ENCODE peak calls at places on chromosomes 12 and 14, in six cellular contexts. I, F, U, X, T and Q are unnamed samples.

GRCh38 chr12:104668274-104668718 is 211.5 kb downstream of the CHST11 start:
- DNase-seq in X (no peak), I (no peak), T (peak; percentile 47), F (peak; percentile 62), U (no peak), Q (no peak)

GRCh38 chr12:46459881-46460545 is 87.4 kb upstream of the SLC38A2 start:
- DNase-seq in X (peak; percentile 23), U (no peak), I (no peak), F (no peak), T (no peak), Q (no peak)

GRCh38 chr14:27881646-27882045 is 884.9 kb upstream of the FOXG1 start:
- DNase-seq in I (no peak), U (no peak), T (no peak), X (no peak), F (no peak), Q (peak; percentile 1)

GRCh38 chr14:100644784-100645183 is 57.6 kb upstream of the BEGAIN start:
- DNase-seq in I (no peak), F (no peak), U (no peak), T (no peak), X (no peak), Q (no peak)

GRCh38 chr14:101495827-101496778 is 65.2 kb upstream of the DIO3 start:
- DNase-seq in U (no peak), F (no peak), X (peak; percentile 23), T (no peak), I (peak; percentile 43), Q (no peak)

GRCh38 chr14:21476925-21477681 is at the start of the genes RAB2B and TOX4:
- DNase-seq in I (peak; percentile 98), F (peak; percentile 99), U (peak; percentile 97), T (peak; percentile 98), X (peak; percentile 94), Q (peak; percentile 98)

GRCh38 chr14:49893309-49894213 is 679 bp downstream of the ARF6 start:
- DNase-seq in X (peak; percentile 53), T (peak; percentile 71), F (no peak), U (no peak), I (peak; percentile 29), Q (peak; percentile 45)

GRCh38 chr12:93061414-93062099 is 132.5 kb upstream of the EEA1 start:
- DNase-seq in F (no peak), T (no peak), X (peak; percentile 18), U (no peak), I (no peak), Q (peak; percentile 11)

GRCh38 chr12:10170199-10170598 is 1.7 kb downstream of the OLR1 start:
- DNase-seq in X (no peak), I (no peak), F (no peak), T (no peak), U (no peak), Q (no peak)

GRCh38 chr12:91105807-91106206 is 5.5 kb downstream of the LUM start:
- DNase-seq in X (no peak), U (no peak), I (no peak), F (no peak), T (no peak), Q (no peak)

GRCh38 chr12:1928439-1929121 is 10.1 kb upstream of the CACNA2D4 start:
- DNase-seq in F (no peak), X (no peak), I (no peak), T (peak; percentile 8), U (no peak), Q (no peak)

GRCh38 chr12:1926274-1926673 is 7.8 kb upstream of the CACNA2D4 start:
- DNase-seq in T (no peak), F (no peak), X (no peak), I (no peak), U (no peak), Q (no peak)

GRCh38 chr12:1929241-1929984 is 11.0 kb upstream of the CACNA2D4 start:
- DNase-seq in I (no peak), X (no peak), U (no peak), F (no peak), T (no peak), Q (no peak)

GRCh38 chr12:1927051-1927680 is 8.7 kb upstream of the CACNA2D4 start:
- DNase-seq in U (no peak), T (peak; percentile 7), X (no peak), I (no peak), F (no peak), Q (no peak)

DNA sequence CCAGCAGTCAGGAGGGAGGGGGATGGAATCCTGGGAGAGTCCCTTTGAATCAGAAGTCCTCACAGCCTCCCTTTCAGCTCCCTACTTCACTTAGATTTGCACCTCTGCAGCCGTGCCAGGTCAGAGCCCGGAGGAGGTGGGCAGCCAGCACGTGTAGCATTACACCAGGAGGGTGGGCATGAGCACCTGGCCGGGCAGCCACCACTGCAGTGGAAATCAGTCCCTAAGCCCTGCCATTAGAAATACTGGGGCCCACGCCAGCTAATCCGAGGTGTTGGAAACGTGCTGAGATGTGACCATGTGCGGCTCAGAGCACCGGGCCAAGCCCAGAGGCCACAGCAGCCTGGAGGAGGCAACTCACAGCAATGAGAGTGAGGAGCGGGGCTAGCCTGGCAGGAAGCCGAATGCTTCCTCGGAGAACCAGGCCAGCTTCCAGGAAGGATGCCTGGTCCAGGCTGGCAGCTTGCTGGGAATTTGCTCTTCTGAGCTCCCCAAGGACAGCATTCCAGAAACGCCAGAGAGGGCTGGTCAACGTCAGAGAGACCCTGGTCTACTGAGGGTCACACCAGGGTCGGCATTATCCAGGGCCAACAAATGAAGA is 9.4 kb upstream of the CACNA2D4 start:
- DNase-seq in F (no peak), X (peak; percentile 3), U (no peak), I (no peak), T (peak; percentile 9), Q (no peak)
- H3K27ac ChIP-seq in F (no peak overlapping the region), X (no peak overlapping the region), U (no peak overlapping the region), I (no peak overlapping the region), T (no peak overlapping the region), Q (no peak overlapping the region)

DNA sequence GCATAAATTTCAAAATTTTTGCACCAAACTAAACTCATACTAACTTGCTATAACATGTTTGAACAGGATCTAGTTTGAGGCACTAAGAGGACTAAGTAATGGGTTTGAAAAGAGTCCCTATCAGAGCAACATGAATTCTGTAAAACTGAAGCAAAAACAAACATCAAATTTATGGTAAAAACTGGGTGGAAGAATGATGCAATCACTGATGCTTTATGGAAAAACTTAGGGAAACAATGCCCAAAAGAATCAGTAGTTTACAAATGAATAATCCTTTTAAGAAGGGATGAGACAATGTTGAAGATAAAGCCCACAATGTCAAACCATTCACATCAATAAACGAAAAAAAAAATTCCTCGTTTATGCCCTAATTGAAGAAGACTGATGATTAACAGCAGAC is 88.9 kb downstream of the PRKD1 start:
- DNase-seq in T (no peak), I (no peak), X (no peak), U (no peak), F (no peak), Q (no peak)
- H3K9me3 ChIP-seq in T (peaks cover 4% of the 10 kb centered on the region), I (peaks cover 5% of the 10 kb centered on the region), X (peaks cover 5% of the 10 kb centered on the region), U (peaks cover 21% of the 10 kb centered on the region), F (peaks cover 23% of the 10 kb centered on the region), Q (peaks cover 13% of the 10 kb centered on the region)

DNA sequence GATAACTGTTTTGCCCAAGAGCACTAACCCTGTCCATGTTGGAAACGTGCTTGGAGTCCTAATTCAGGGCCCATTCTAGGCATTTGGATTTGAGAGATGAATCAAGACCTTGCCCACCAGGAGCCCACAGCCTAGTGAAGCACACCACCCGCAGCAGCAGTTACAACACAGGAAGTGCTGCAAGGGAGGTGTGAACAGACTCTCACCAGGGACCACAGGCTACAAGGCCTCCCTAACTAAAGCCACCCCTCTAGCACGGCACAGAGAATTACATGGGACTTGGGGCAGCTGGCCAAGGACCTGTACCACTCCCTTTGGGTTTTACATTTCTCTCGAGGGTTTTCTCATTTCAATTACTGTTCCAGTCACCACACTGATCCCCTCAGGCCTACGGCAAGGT is 49.4 kb upstream of the FOXN3 start:
- DNase-seq in X (no peak), F (no peak), U (no peak), T (no peak), I (no peak), Q (no peak)
- H3K4me3 ChIP-seq in X (no peak overlapping the region), F (no peak overlapping the region), U (no peak overlapping the region), T (no peak overlapping the region), I (no peak overlapping the region), Q (no peak overlapping the region)

GRCh38 chr12:65584041-65584440 is 240.2 kb upstream of the HMGA2 start:
- DNase-seq in T (no peak), U (no peak), F (no peak), X (no peak), I (no peak), Q (no peak)
- H3K27ac ChIP-seq in T (no peak overlapping the region), U (no peak overlapping the region), F (no peak overlapping the region), X (no peak overlapping the region), I (no peak overlapping the region), Q (no peak overlapping the region)

GRCh38 chr12:7169951-7170350 is 19.5 kb upstream of the PEX5 start:
- DNase-seq in I (no peak), X (no peak), T (no peak), F (no peak), U (no peak), Q (no peak)
- H3K9me3 ChIP-seq in I (peaks cover 26% of the 10 kb centered on the region), X (no peaks in the 10 kb centered on the region), T (no peaks in the 10 kb centered on the region), F (peaks cover 25% of the 10 kb centered on the region), U (peaks cover 23% of the 10 kb centered on the region), Q (peaks cover 38% of the 10 kb centered on the region)

DNA sequence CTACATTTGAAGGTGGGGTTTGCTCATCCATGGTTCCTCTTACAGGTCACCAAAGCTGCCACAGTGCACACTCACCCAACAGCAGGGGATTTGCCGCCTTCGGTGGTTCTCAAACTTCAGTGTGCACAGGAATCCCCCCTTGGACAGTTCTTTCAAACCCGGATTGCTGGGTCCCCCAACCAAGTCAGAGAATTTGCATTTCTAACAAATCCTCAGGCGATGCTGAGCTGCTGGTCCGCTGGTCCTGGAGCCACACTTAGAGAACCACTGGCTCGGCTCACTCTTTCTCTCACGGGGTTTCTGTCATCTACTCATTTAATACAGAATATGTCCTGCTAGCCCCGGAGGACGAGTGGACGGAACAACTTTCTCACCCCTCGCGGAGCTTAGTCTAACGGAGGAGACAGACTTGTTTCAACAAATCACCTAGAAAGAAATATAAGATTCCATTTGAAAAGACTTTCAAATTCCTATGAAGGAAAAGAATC is 24.1 kb upstream of the ZFP36L1 start:
- DNase-seq in T (no peak), I (no peak), U (no peak), F (no peak), X (no peak), Q (no peak)
- H3K4me3 ChIP-seq in T (no peak overlapping the region), I (no peak overlapping the region), U (no peak overlapping the region), F (no peak overlapping the region), X (peak overlapping the region; percentile 45), Q (no peak overlapping the region)

GRCh38 chr14:90330203-90331196 is 1.2 kb downstream of the NRDE2 start:
- DNase-seq in X (no peak), U (no peak), T (no peak), F (no peak), I (no peak), Q (no peak)
- H3K27ac ChIP-seq in X (no peak overlapping the region), U (no peak overlapping the region), T (peak overlapping the region; percentile 86), F (no peak overlapping the region), I (no peak overlapping the region), Q (no peak overlapping the region)